ENCODE peak calls at places on chromosome 7, in six cellular contexts. C is retina, T is SK-N-DZ, V is omental fat pad, F is AML-193, R is GM20000. D is an unnamed sample.

GRCh38 chr7:118559207-118559606 is 334.7 kb downstream of the ANKRD7 start:
- DNase-seq in R (no peak), T (no peak), V (no peak), F (no peak), C (no peak), D (no peak)

GRCh38 chr7:155808551-155809331 is 3.5 kb downstream of the SHH start:
- DNase-seq in T (no peak), R (peak), V (no peak), F (no peak), C (peak), D (no peak)

GRCh38 chr7:28409716-28410627 is 2.3 kb upstream of the CREB5 start:
- DNase-seq in F (no peak), C (peak), T (peak), R (peak), V (no peak), D (no peak)

GRCh38 chr7:88758355-88759215 is 915 bp upstream of the ZNF804B start:
- DNase-seq in V (no peak), C (peak), R (peak), F (no peak), T (peak), D (no peak)

GRCh38 chr7:143299346-143299745 is 11.2 kb downstream of the CASP2 start:
- DNase-seq in T (no peak), V (no peak), C (no peak), F (no peak), R (no peak), D (no peak)

GRCh38 chr7:1742555-1743303 is 72.7 kb downstream of the ELFN1 start:
- DNase-seq in F (no peak), V (peak), T (no peak), C (peak), R (peak), D (peak)

GRCh38 chr7:107948645-107949442 is 54.1 kb downstream of the LAMB1 start:
- DNase-seq in C (no peak), T (no peak), F (no peak), V (no peak), R (no peak), D (no peak)

GRCh38 chr7:39816462-39817065 is 133.5 kb upstream of the CDK13 start:
- DNase-seq in C (no peak), T (no peak), F (no peak), R (no peak), V (no peak), D (no peak)

GRCh38 chr7:157570531-157571200 is 233.9 kb downstream of the DNAJB6 start:
- DNase-seq in F (no peak), V (no peak), T (no peak), C (no peak), R (no peak), D (no peak)

GRCh38 chr7:28408105-28408973 is 4.0 kb upstream of the CREB5 start:
- DNase-seq in T (peak), C (peak), F (no peak), R (peak), V (peak), D (no peak)

GRCh38 chr7:128135275-128136214 is 104.3 kb upstream of the LRRC4 start:
- DNase-seq in F (peak), R (peak), C (peak), V (no peak), T (peak), D (no peak)

GRCh38 chr7:77353911-77354310 is 62.2 kb downstream of the GSAP start:
- DNase-seq in C (no peak), V (no peak), R (no peak), F (no peak), T (no peak), D (no peak)

GRCh38 chr7:134406431-134406830 is 52.5 kb downstream of the AKR1B1 start:
- DNase-seq in T (no peak), F (no peak), R (no peak), C (no peak), V (no peak), D (no peak)

GRCh38 chr7:136526408-136527105 is 341.9 kb upstream of the CHRM2 start:
- DNase-seq in F (no peak), T (no peak), C (no peak), R (no peak), V (no peak), D (no peak)

GRCh38 chr7:85564861-85565630 is 378.2 kb upstream of the SEMA3D start:
- DNase-seq in R (no peak), C (no peak), F (no peak), T (no peak), V (no peak), D (no peak)

GRCh38 chr7:142838461-142839213 is 16.2 kb upstream of the EPHB6 start:
- DNase-seq in V (no peak), T (no peak), F (no peak), C (no peak), R (no peak), D (no peak)

GRCh38 chr7:131057524-131058065 is 270.1 kb upstream of the MKLN1 start:
- DNase-seq in C (no peak), R (no peak), T (no peak), V (no peak), F (no peak), D (no peak)

GRCh38 chr7:53111061-53111460 is 75.6 kb downstream of the POM121L12 start:
- DNase-seq in F (no peak), C (no peak), R (no peak), T (no peak), V (no peak), D (no peak)

GRCh38 chr7:40329601-40330153 is 194.9 kb downstream of the SUGCT start:
- DNase-seq in T (peak), F (peak), V (no peak), R (peak), C (peak), D (peak)

GRCh38 chr7:116653204-116653603 is 18.8 kb upstream of the MET start:
- DNase-seq in F (no peak), R (no peak), T (no peak), V (no peak), C (no peak), D (no peak)

GRCh38 chr7:29000346-29000745 is 42.2 kb upstream of the TRIL start:
- DNase-seq in T (no peak), C (peak), V (no peak), R (no peak), F (no peak), D (no peak)

GRCh38 chr7:119271147-119271779 is 1001.7 kb upstream of the KCND2 start:
- DNase-seq in V (no peak), R (no peak), T (peak), C (no peak), F (no peak), D (no peak)

D was measured in KG1.